ENCODE peak calls at places on chromosomes 4 and X, in ten cellular contexts. V is HCT116, D is vagina, Z is H1, R is transverse colon, K is suprapubic skin, P is K562, C is breast epithelium, Q is stomach, L is upper lobe of left lung. W is an unnamed sample.

GRCh38 chr4:40216622-40217366 is 20.0 kb downstream of the RHOH start:
- DNase-seq in V (no peak), D (no peak), Z (no peak), R (no peak), K (no peak), P (no peak), C (no peak), Q (no peak), L (no peak), W (no peak)

GRCh38 chr4:152935661-152936445 is at the start of gene FHDC1:
- DNase-seq in V (peak), D (no peak), Z (peak), R (peak), K (no peak), P (peak), C (peak), Q (peak), L (peak), W (peak)

GRCh38 chr4:139951051-139951450 is 202.9 kb downstream of the MAML3 start:
- DNase-seq in V (no peak), D (no peak), Z (no peak), R (no peak), K (no peak), P (no peak), C (peak), Q (no peak), L (no peak), W (no peak)

GRCh38 chrX:129976441-129976840 is 6.0 kb upstream of the BCORL1 start:
- DNase-seq in V (no peak), D (no peak), Z (no peak), R (no peak), K (no peak), P (no peak), C (no peak), Q (no peak), L (no peak), W (no peak)

GRCh38 chrX:71253253-71254091 is 468 bp downstream of the ZMYM3 start:
- DNase-seq in V (no peak), D (no peak), Z (peak), R (peak), K (no peak), P (peak), C (no peak), Q (peak), L (no peak), W (peak)

GRCh38 chrX:75113664-75114063 is 42.4 kb downstream of the ABCB7 start:
- DNase-seq in V (no peak), D (no peak), Z (no peak), R (no peak), K (no peak), P (no peak), C (no peak), Q (no peak), L (no peak), W (no peak)

GRCh38 chr4:23041501-23041900 is 348.8 kb downstream of the GBA3 start:
- DNase-seq in V (no peak), D (no peak), Z (no peak), R (no peak), K (no peak), P (no peak), C (no peak), Q (no peak), L (no peak), W (no peak)

GRCh38 chrX:87572911-87573310 is 55.3 kb downstream of the KLHL4 start:
- DNase-seq in V (no peak), D (no peak), Z (no peak), R (no peak), K (no peak), P (no peak), C (no peak), Q (no peak), L (no peak), W (no peak)

GRCh38 chrX:122850326-122850725 is 333.8 kb upstream of the GRIA3 start:
- DNase-seq in V (no peak), D (no peak), Z (no peak), R (no peak), K (no peak), P (no peak), C (no peak), Q (no peak), L (no peak), W (no peak)

GRCh38 chr4:57602133-57602532 is 491.9 kb upstream of the IGFBP7 start:
- DNase-seq in V (no peak), D (no peak), Z (no peak), R (no peak), K (no peak), P (no peak), C (no peak), Q (no peak), L (no peak), W (no peak)

GRCh38 chr4:65600656-65601055 is 69.6 kb downstream of the EPHA5 start:
- DNase-seq in V (no peak), D (no peak), Z (no peak), R (no peak), K (no peak), P (no peak), C (no peak), Q (no peak), L (no peak), W (no peak)

GRCh38 chr4:79421483-79421882 is 13.5 kb upstream of the GK2 start:
- DNase-seq in V (no peak), D (no peak), Z (no peak), R (no peak), K (no peak), P (no peak), C (no peak), Q (no peak), L (no peak), W (no peak)

GRCh38 chrX:54708404-54708803 is 89.7 kb downstream of the ITIH6 start:
- DNase-seq in V (no peak), D (no peak), Z (no peak), R (no peak), K (no peak), P (no peak), C (no peak), Q (no peak), L (no peak), W (no peak)

GRCh38 chrX:94365736-94366135 is 691.7 kb downstream of the FAM133A start:
- DNase-seq in V (no peak), D (no peak), Z (no peak), R (no peak), K (no peak), P (no peak), C (no peak), Q (no peak), L (no peak), W (no peak)

GRCh38 chrX:119552508-119552907 is 12.7 kb downstream of the STEEP1 start:
- DNase-seq in V (no peak), D (no peak), Z (no peak), R (no peak), K (no peak), P (no peak), C (no peak), Q (no peak), L (no peak), W (no peak)

GRCh38 chr4:155805016-155805415 is 46.2 kb downstream of the GUCY1B1 start:
- DNase-seq in V (no peak), D (no peak), Z (no peak), R (no peak), K (no peak), P (no peak), C (no peak), Q (no peak), L (no peak), W (no peak)

GRCh38 chr4:32789026-32789608 is 2068.9 kb downstream of the PCDH7 start:
- DNase-seq in V (no peak), D (no peak), Z (no peak), R (no peak), K (no peak), P (no peak), C (peak), Q (no peak), L (no peak), W (no peak)

GRCh38 chr4:178471385-178471784 is 1029.1 kb upstream of the AGA start:
- DNase-seq in V (no peak), D (no peak), Z (no peak), R (no peak), K (no peak), P (no peak), C (no peak), Q (no peak), L (no peak), W (no peak)

GRCh38 chrX:25650216-25650615 is 487.9 kb upstream of the MAGEB18 start:
- DNase-seq in V (no peak), D (no peak), Z (no peak), R (no peak), K (no peak), P (no peak), C (no peak), Q (no peak), L (no peak), W (no peak)

GRCh38 chrX:123562342-123563146 is 170.3 kb downstream of the THOC2 start:
- DNase-seq in V (no peak), D (no peak), Z (no peak), R (no peak), K (no peak), P (no peak), C (no peak), Q (no peak), L (no peak), W (no peak)

GRCh38 chr4:121408-122084 is 2.8 kb upstream of the ZNF718 start:
- DNase-seq in V (no peak), D (no peak), Z (peak), R (no peak), K (no peak), P (no peak), C (no peak), Q (no peak), L (peak), W (no peak)

GRCh38 chrX:153494061-153494460 is 719 bp upstream of the BGN start:
- DNase-seq in V (no peak), D (no peak), Z (no peak), R (no peak), K (no peak), P (no peak), C (no peak), Q (no peak), L (no peak), W (no peak)

GRCh38 chr4:140811429-140811828 is 55.2 kb upstream of the TBC1D9 start:
- DNase-seq in V (no peak), D (no peak), Z (no peak), R (no peak), K (no peak), P (no peak), C (no peak), Q (no peak), L (no peak), W (no peak)

GRCh38 chr4:76212851-76213414 is 691 bp downstream of the SCARB2 start:
- DNase-seq in V (no peak), D (no peak), Z (no peak), R (peak), K (no peak), P (no peak), C (no peak), Q (no peak), L (no peak), W (no peak)

GRCh38 chrX:45903781-45904201 is 641.4 kb downstream of the ZNF674 start:
- DNase-seq in V (no peak), D (no peak), Z (no peak), R (no peak), K (no peak), P (no peak), C (no peak), Q (no peak), L (peak), W (no peak)

GRCh38 chrX:116499780-116500179 is 37.0 kb upstream of the CT83 start:
- DNase-seq in V (no peak), D (no peak), Z (no peak), R (no peak), K (no peak), P (no peak), C (no peak), Q (no peak), L (peak), W (no peak)

GRCh38 chr4:57158221-57158620 is 48.0 kb upstream of the IGFBP7 start:
- DNase-seq in V (no peak), D (no peak), Z (no peak), R (no peak), K (no peak), P (no peak), C (no peak), Q (no peak), L (no peak), W (no peak)

GRCh38 chr4:187422655-187423054 is 572.9 kb upstream of the ZFP42 start:
- DNase-seq in V (no peak), D (no peak), Z (no peak), R (no peak), K (no peak), P (peak), C (no peak), Q (no peak), L (no peak), W (no peak)

GRCh38 chr4:122041312-122041711 is 89.5 kb upstream of the TRPC3 start:
- DNase-seq in V (no peak), D (no peak), Z (no peak), R (no peak), K (no peak), P (no peak), C (no peak), Q (no peak), L (no peak), W (no peak)

GRCh38 chr4:165583341-165583740 is 204.5 kb downstream of the CPE start:
- DNase-seq in V (no peak), D (no peak), Z (no peak), R (no peak), K (no peak), P (no peak), C (no peak), Q (no peak), L (no peak), W (no peak)

GRCh38 chrX:30885136-30885535 is 3.9 kb downstream of the TAB3 start:
- DNase-seq in V (no peak), D (no peak), Z (no peak), R (no peak), K (no peak), P (no peak), C (no peak), Q (no peak), L (no peak), W (no peak)

GRCh38 chr4:174317531-174317930 is 33.8 kb downstream of the CEP44 start:
- DNase-seq in V (no peak), D (no peak), Z (no peak), R (no peak), K (no peak), P (no peak), C (no peak), Q (no peak), L (no peak), W (no peak)

GRCh38 chr4:181301735-181302380 is 941.3 kb upstream of the TENM3 start:
- DNase-seq in V (peak), D (no peak), Z (peak), R (peak), K (no peak), P (peak), C (no peak), Q (peak), L (peak), W (no peak)

GRCh38 chrX:108795240-108795639 is 58.9 kb upstream of the IRS4 start:
- DNase-seq in V (no peak), D (no peak), Z (no peak), R (no peak), K (no peak), P (no peak), C (no peak), Q (no peak), L (no peak), W (no peak)

GRCh38 chr4:4395849-4396627 is 9.1 kb downstream of the NSG1 start:
- DNase-seq in V (no peak), D (no peak), Z (peak), R (no peak), K (no peak), P (peak), C (no peak), Q (no peak), L (no peak), W (no peak)

GRCh38 chr4:119733431-119733830 is 104.8 kb upstream of the PDE5A start:
- DNase-seq in V (no peak), D (no peak), Z (no peak), R (no peak), K (no peak), P (no peak), C (no peak), Q (no peak), L (no peak), W (no peak)

GRCh38 chr4:117135634-117136354 is 50.4 kb upstream of the TRAM1L1 start:
- DNase-seq in V (no peak), D (no peak), Z (no peak), R (no peak), K (no peak), P (no peak), C (no peak), Q (no peak), L (no peak), W (no peak)

GRCh38 chr4:42640613-42641012 is 16.3 kb downstream of the ATP8A1 start:
- DNase-seq in V (no peak), D (no peak), Z (no peak), R (no peak), K (no peak), P (no peak), C (no peak), Q (no peak), L (no peak), W (no peak)

DNA sequence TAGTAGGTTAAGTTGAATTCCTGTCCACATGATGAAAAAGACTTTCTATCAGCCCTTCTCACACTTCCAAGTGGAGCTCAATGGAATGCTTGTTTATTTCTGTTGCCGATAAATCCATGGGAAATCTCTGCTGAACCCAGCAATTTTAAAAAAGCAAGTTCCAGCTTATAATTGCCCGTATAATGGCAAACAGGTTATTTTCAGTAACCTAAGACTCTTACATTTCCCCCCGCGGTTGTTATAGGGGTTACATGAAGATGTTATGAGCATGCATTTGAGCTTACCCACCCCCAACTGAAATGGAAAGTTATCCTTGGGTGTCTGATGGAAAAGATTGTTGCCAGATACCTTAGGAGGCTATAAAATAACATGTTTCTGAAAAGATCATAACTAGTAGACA is 136.2 kb downstream of the PALLD start:
- DNase-seq in V (no peak), D (no peak), Z (no peak), R (no peak), K (no peak), P (no peak), C (no peak), Q (no peak), L (no peak), W (no peak)
- H3K4me3 ChIP-seq in V (peak), D (peak), Z (no peak), R (no peak), K (peak), P (no peak), C (peak), Q (no peak), L (peak), W (peak)

GRCh38 chrX:101931494-101932248 is at the start of gene ZMAT1:
- DNase-seq in V (peak), D (peak), Z (peak), R (peak), K (peak), P (peak), C (peak), Q (peak), L (peak), W (peak)
- TF ChIP-seq POLR2A in V (no peak), D (no peak), Z (peak), R (peak), K (peak), P (peak), C (peak), Q (peak), L (peak), W (no peak)

GRCh38 chr4:151110236-151110635 is 10.8 kb downstream of the RPS3A start:
- DNase-seq in V (no peak), D (no peak), Z (no peak), R (no peak), K (no peak), P (no peak), C (no peak), Q (no peak), L (no peak), W (no peak)

GRCh38 chr4:151107063-151107462 is 7.6 kb downstream of the RPS3A start:
- DNase-seq in V (no peak), D (no peak), Z (no peak), R (no peak), K (no peak), P (no peak), C (no peak), Q (no peak), L (no peak), W (no peak)

GRCh38 chr4:151104621-151105020 is 5.2 kb downstream of the RPS3A start:
- DNase-seq in V (no peak), D (no peak), Z (no peak), R (no peak), K (no peak), P (no peak), C (no peak), Q (no peak), L (no peak), W (no peak)

GRCh38 chr4:151103758-151104157 is 4.3 kb downstream of the RPS3A start:
- DNase-seq in V (no peak), D (no peak), Z (no peak), R (no peak), K (no peak), P (no peak), C (no peak), Q (no peak), L (no peak), W (no peak)

GRCh38 chr4:151105454-151106032 is 6.1 kb downstream of the RPS3A start:
- DNase-seq in V (no peak), D (no peak), Z (no peak), R (no peak), K (no peak), P (peak), C (no peak), Q (no peak), L (no peak), W (no peak)
- TF ChIP-seq POLR2AphosphoS5 in V (peak), D (no peak), Z (peak), R (no peak), K (no peak), P (peak), C (no peak), Q (no peak), L (no peak), W (no peak)

DNA sequence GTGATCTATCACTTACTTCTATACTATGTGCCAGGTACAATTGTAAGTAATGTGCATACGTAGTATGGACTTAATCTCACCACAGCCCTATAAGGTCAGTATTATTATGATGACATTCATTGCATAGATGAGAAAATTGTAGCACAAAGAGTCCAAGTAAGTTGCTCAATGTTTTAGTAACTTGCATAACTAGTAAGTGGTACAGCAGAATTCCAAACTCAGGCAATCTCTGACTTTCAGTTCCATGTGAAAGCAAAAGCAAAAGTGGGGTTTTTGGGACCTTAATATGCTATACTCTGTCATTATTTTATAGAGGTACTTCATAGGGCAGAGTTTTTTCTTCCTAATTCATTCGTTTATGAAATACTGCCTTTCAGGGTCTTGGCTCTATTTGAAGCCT is 188.8 kb upstream of the VEGFC start:
- DNase-seq in V (no peak), D (no peak), Z (no peak), R (no peak), K (no peak), P (no peak), C (no peak), Q (no peak), L (no peak), W (no peak)
- H3K4me3 ChIP-seq in V (no peak), D (no peak), Z (no peak), R (no peak), K (no peak), P (no peak), C (no peak), Q (no peak), L (no peak), W (no peak)

GRCh38 chr4:6693274-6694176 is at the start of gene S100P:
- DNase-seq in V (no peak), D (no peak), Z (no peak), R (peak), K (no peak), P (no peak), C (no peak), Q (peak), L (peak), W (peak)

GRCh38 chr4:6697096-6697495 is 3.4 kb downstream of the S100P start:
- DNase-seq in V (no peak), D (no peak), Z (no peak), R (no peak), K (no peak), P (no peak), C (no peak), Q (no peak), L (no peak), W (no peak)

GRCh38 chr4:6694177-6694901 is 661 bp downstream of the S100P start:
- DNase-seq in V (no peak), D (no peak), Z (no peak), R (no peak), K (no peak), P (no peak), C (no peak), Q (no peak), L (no peak), W (peak)

GRCh38 chr4:6696611-6697010 is 2.9 kb downstream of the S100P start:
- DNase-seq in V (no peak), D (no peak), Z (no peak), R (no peak), K (no peak), P (no peak), C (no peak), Q (no peak), L (no peak), W (no peak)

GRCh38 chr4:6695660-6696581 is 2.2 kb downstream of the S100P start:
- DNase-seq in V (no peak), D (no peak), Z (no peak), R (peak), K (no peak), P (no peak), C (peak), Q (peak), L (no peak), W (peak)
- TF ChIP-seq POLR2A in V (no peak), D (no peak), Z (no peak), R (no peak), K (no peak), P (no peak), C (no peak), Q (no peak), L (peak), W (no peak)

GRCh38 chr4:8000247-8000646 is 60.6 kb upstream of the AFAP1 start:
- DNase-seq in V (no peak), D (no peak), Z (no peak), R (no peak), K (no peak), P (no peak), C (no peak), Q (no peak), L (no peak), W (no peak)
- TF ChIP-seq POLR2AphosphoS5 in V (no peak), D (no peak), Z (no peak), R (no peak), K (no peak), P (no peak), C (no peak), Q (no peak), L (no peak), W (no peak)

GRCh38 chr4:6770581-6771228 is 11.8 kb upstream of the KIAA0232 start:
- DNase-seq in V (no peak), D (no peak), Z (no peak), R (no peak), K (peak), P (no peak), C (no peak), Q (no peak), L (no peak), W (peak)
- H3K4me3 ChIP-seq in V (no peak), D (no peak), Z (no peak), R (no peak), K (no peak), P (no peak), C (no peak), Q (no peak), L (no peak), W (no peak)

W was measured in spleen.